ENCODE peak calls at places on chromosomes 5 and 9, in nine cellular contexts. F, Y, C, X, B, I, K, P and M are unnamed samples.

GRCh38 chr9:95370064-95370463 is 52.6 kb upstream of the FANCC start:
- DNase-seq in F (no peak), Y (no peak), C (no peak), X (no peak), B (no peak), I (no peak), K (no peak), P (no peak), M (no peak)

GRCh38 chr5:167294861-167295685 is 996.4 kb upstream of the WWC1 start:
- DNase-seq in F (no peak), Y (no peak), C (peak; percentile 55), X (no peak), B (no peak), I (no peak), K (no peak), P (peak; percentile 59), M (peak; percentile 70)

GRCh38 chr5:180160822-180161221 is 48.2 kb downstream of the RASGEF1C start:
- DNase-seq in F (peak; percentile 41), Y (no peak), C (peak; percentile 8), X (no peak), B (no peak), I (no peak), K (no peak), P (no peak), M (no peak)

GRCh38 chr5:158320178-158320674 is 461.3 kb upstream of the CLINT1 start:
- DNase-seq in F (no peak), Y (no peak), C (no peak), X (no peak), B (no peak), I (no peak), K (no peak), P (no peak), M (peak; percentile 77)

GRCh38 chr9:69319324-69320040 is 5.5 kb upstream of the ENTREP1 start:
- DNase-seq in F (no peak), Y (no peak), C (no peak), X (no peak), B (no peak), I (no peak), K (no peak), P (no peak), M (no peak)

GRCh38 chr9:96135071-96135825 is 166.7 kb downstream of the HSD17B3 start:
- DNase-seq in F (no peak), Y (no peak), C (no peak), X (no peak), B (no peak), I (no peak), K (no peak), P (no peak), M (no peak)

GRCh38 chr9:95189230-95190098 is 128.0 kb downstream of the FANCC start:
- DNase-seq in F (no peak), Y (no peak), C (no peak), X (peak; percentile 57), B (no peak), I (no peak), K (no peak), P (peak; percentile 71), M (no peak)

GRCh38 chr5:127925916-127926315 is 157.7 kb upstream of the SLC12A2 start:
- DNase-seq in F (no peak), Y (no peak), C (peak; percentile 58), X (no peak), B (peak; percentile 56), I (no peak), K (no peak), P (no peak), M (no peak)

DNA sequence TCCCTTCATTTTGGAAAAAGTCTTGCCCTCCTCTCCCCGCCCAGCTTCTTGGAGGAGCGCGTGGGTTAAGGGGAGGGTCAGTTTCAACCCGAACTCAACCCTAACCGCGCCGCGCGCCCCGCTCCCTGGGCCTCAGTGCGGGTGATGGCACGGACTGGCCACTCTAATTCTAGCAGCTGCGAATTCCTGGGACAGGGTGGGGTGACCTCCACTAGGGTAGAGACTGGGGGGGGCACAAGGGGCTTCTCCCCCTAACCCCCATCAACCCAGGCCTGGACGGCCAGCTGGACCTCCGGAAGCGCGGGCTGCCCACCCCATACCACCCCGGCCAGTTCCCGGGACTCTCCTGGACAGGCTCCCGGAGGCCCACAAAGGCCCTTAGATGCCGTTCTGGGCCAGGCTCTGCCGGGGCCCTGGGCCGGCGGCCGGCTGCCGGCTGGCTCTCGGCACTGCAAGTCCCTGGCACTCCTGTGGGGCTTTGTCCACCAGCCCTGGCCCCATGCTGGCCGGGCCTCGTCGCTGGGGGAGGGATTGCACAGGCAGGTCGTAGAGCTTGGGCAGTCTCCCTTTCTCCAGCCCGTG is 7.2 kb upstream of the PSD2 start:
- DNase-seq in F (no peak), Y (peak; percentile 16), C (no peak), X (no peak), B (no peak), I (peak; percentile 80), K (no peak), P (no peak), M (no peak)
- H3K27me3 ChIP-seq in F (no peaks in the 10 kb centered on the region), Y (no peaks in the 10 kb centered on the region), C (peaks cover 4% of the 10 kb centered on the region), X (no peaks in the 10 kb centered on the region), B (no peaks in the 10 kb centered on the region), I (no peaks in the 10 kb centered on the region), K (no peaks in the 10 kb centered on the region), P (peaks cover 28% of the 10 kb centered on the region), M (no peaks in the 10 kb centered on the region)

GRCh38 chr9:126532951-126533910 is 80.5 kb upstream of the LMX1B start:
- DNase-seq in F (no peak), Y (no peak), C (no peak), X (no peak), B (no peak), I (no peak), K (peak; percentile 59), P (no peak), M (no peak)

GRCh38 chr9:126532019-126532462 is 81.7 kb upstream of the LMX1B start:
- DNase-seq in F (no peak), Y (no peak), C (no peak), X (peak; percentile 56), B (no peak), I (no peak), K (peak; percentile 61), P (no peak), M (peak; percentile 75)

GRCh38 chr9:126532489-126532888 is 81.2 kb upstream of the LMX1B start:
- DNase-seq in F (no peak), Y (no peak), C (no peak), X (no peak), B (no peak), I (no peak), K (no peak), P (no peak), M (peak; percentile 58)

GRCh38 chr9:126531035-126531571 is 82.6 kb upstream of the LMX1B start:
- DNase-seq in F (no peak), Y (no peak), C (no peak), X (no peak), B (no peak), I (no peak), K (peak; percentile 15), P (no peak), M (no peak)

DNA sequence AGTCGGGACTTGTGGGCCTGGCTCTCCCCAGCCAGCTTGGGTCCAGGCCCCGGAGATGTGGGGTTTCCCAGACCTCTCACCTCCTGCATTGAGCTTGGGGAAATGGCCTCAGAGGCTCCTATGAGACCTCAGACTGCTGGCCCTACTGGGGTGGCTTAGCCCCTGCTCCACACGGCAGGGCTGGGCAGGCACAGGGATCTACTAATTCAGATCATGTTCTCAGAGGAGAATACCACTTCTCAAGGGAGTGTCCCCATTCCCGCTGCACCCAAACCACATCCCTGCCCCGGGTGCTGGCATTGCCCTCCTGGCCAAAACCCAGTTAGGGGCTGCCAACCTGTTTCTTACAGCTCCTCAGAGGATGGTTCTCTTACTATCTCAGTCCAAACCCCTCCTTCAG is 82.1 kb upstream of the LMX1B start:
- DNase-seq in F (no peak), Y (no peak), C (no peak), X (no peak), B (no peak), I (no peak), K (peak; percentile 60), P (no peak), M (no peak)
- H3K27me3 ChIP-seq in F (no peaks in the 10 kb centered on the region), Y (peaks cover 30% of the 10 kb centered on the region), C (peaks cover 8% of the 10 kb centered on the region), X (no peaks in the 10 kb centered on the region), B (no peaks in the 10 kb centered on the region), I (peaks cover 4% of the 10 kb centered on the region), K (no peaks in the 10 kb centered on the region), P (peaks cover 33% of the 10 kb centered on the region), M (no peaks in the 10 kb centered on the region)

GRCh38 chr5:170573119-170573518 is 69.3 kb downstream of the KCNIP1 start:
- DNase-seq in F (no peak), Y (no peak), C (no peak), X (no peak), B (no peak), I (no peak), K (no peak), P (no peak), M (no peak)

GRCh38 chr5:170571331-170571731 is 67.5 kb downstream of the KCNIP1 start:
- DNase-seq in F (no peak), Y (no peak), C (no peak), X (no peak), B (no peak), I (no peak), K (no peak), P (peak; percentile 57), M (no peak)

GRCh38 chr5:170571885-170572284 is 68.1 kb downstream of the KCNIP1 start:
- DNase-seq in F (no peak), Y (no peak), C (no peak), X (no peak), B (no peak), I (no peak), K (no peak), P (no peak), M (no peak)

GRCh38 chr5:170573660-170574059 is 69.8 kb downstream of the KCNIP1 start:
- DNase-seq in F (no peak), Y (no peak), C (no peak), X (no peak), B (no peak), I (no peak), K (no peak), P (no peak), M (no peak)

GRCh38 chr5:170572453-170572852 is 68.6 kb downstream of the KCNIP1 start:
- DNase-seq in F (no peak), Y (no peak), C (no peak), X (no peak), B (no peak), I (no peak), K (no peak), P (no peak), M (no peak)
- H3K27me3 ChIP-seq in F (no peaks in the 10 kb centered on the region), Y (no peaks in the 10 kb centered on the region), C (no peaks in the 10 kb centered on the region), X (peaks cover 15% of the 10 kb centered on the region), B (no peaks in the 10 kb centered on the region), I (peaks cover 2% of the 10 kb centered on the region), K (peaks cover 2% of the 10 kb centered on the region), P (no peaks in the 10 kb centered on the region), M (peaks cover 47% of the 10 kb centered on the region)

GRCh38 chr5:1661831-1662558 is 137.6 kb downstream of the MRPL36 start:
- DNase-seq in F (no peak), Y (no peak), C (no peak), X (no peak), B (no peak), I (no peak), K (peak; percentile 27), P (no peak), M (no peak)
- H3K27me3 ChIP-seq in F (no peaks in the 10 kb centered on the region), Y (peaks cover 56% of the 10 kb centered on the region), C (peaks cover 14% of the 10 kb centered on the region), X (peaks cover 43% of the 10 kb centered on the region), B (peaks cover 5% of the 10 kb centered on the region), I (peaks cover 3% of the 10 kb centered on the region), K (no peaks in the 10 kb centered on the region), P (peaks cover 27% of the 10 kb centered on the region), M (peaks cover 44% of the 10 kb centered on the region)